ENCODE peak calls at places on chromosomes 7 and 10, in seven cellular contexts. V, X, Y, A, O, B and R are unnamed samples.

GRCh38 chr10:97333351-97333600 is 1.3 kb downstream of the FRAT2 start:
- DNase-seq in V (peak), X (no peak), Y (no peak), A (no peak), O (no peak), B (peak), R (no peak)

GRCh38 chr10:77319557-77319956 is 318.1 kb downstream of the KCNMA1 start:
- DNase-seq in V (no peak), X (no peak), Y (no peak), A (no peak), O (no peak), B (no peak), R (no peak)

GRCh38 chr7:125126376-125126775 is 196.8 kb upstream of the POT1 start:
- DNase-seq in V (no peak), X (no peak), Y (no peak), A (no peak), O (no peak), B (no peak), R (no peak)

GRCh38 chr7:127137146-127137545 is 115.6 kb downstream of the GRM8 start:
- DNase-seq in V (no peak), X (no peak), Y (no peak), A (no peak), O (no peak), B (no peak), R (no peak)

GRCh38 chr7:2444476-2444875 is 31.7 kb downstream of the GRIFIN start:
- DNase-seq in V (no peak), X (no peak), Y (no peak), A (no peak), O (no peak), B (no peak), R (peak)

GRCh38 chr10:132880148-132880981 is 62.0 kb downstream of the CFAP46 start:
- DNase-seq in V (no peak), X (no peak), Y (no peak), A (no peak), O (no peak), B (no peak), R (peak)

GRCh38 chr7:45033931-45034290 is 33.9 kb downstream of the CCM2 start:
- DNase-seq in V (no peak), X (no peak), Y (no peak), A (no peak), O (no peak), B (no peak), R (no peak)

GRCh38 chr10:59562126-59562525 is 147.5 kb downstream of the SLC16A9 start:
- DNase-seq in V (no peak), X (no peak), Y (no peak), A (no peak), O (no peak), B (no peak), R (no peak)

GRCh38 chr7:106978425-106979386 is 65.8 kb upstream of the PRKAR2B start:
- DNase-seq in V (no peak), X (no peak), Y (no peak), A (no peak), O (no peak), B (peak), R (no peak)

GRCh38 chr7:70116244-70116643 is 518.0 kb downstream of the AUTS2 start:
- DNase-seq in V (no peak), X (no peak), Y (no peak), A (no peak), O (no peak), B (no peak), R (no peak)

GRCh38 chr7:156065400-156065799 is 253.1 kb upstream of the SHH start:
- DNase-seq in V (no peak), X (no peak), Y (no peak), A (no peak), O (no peak), B (no peak), R (no peak)